ENCODE peak calls at places on chromosomes 11 and 22, in seven cellular contexts. M, Z, V, O, R, X and U are unnamed samples.

GRCh38 chr11:126567419-126567818 is 211.9 kb downstream of the ST3GAL4 start:
- DNase-seq in Z (no peak), R (no peak), M (no peak), O (no peak), X (no peak), V (no peak), U (no peak)

GRCh38 chr11:86728562-86728961 is 56.1 kb upstream of the ME3 start:
- DNase-seq in O (no peak), M (no peak), V (no peak), Z (no peak), R (no peak), X (no peak), U (no peak)

GRCh38 chr11:9130297-9130696 is 38.9 kb upstream of the SCUBE2 start:
- DNase-seq in V (no peak), R (no peak), Z (no peak), M (no peak), X (no peak), O (no peak), U (no peak)

GRCh38 chr11:36447947-36448346 is 62.1 kb downstream of the TRAF6 start:
- DNase-seq in O (peak), V (no peak), Z (no peak), X (no peak), R (no peak), M (no peak), U (no peak)

GRCh38 chr22:24875862-24876506 is 70.0 kb downstream of the SGSM1 start:
- DNase-seq in R (no peak), Z (no peak), O (no peak), X (no peak), M (peak), V (no peak), U (no peak)

GRCh38 chr11:46761807-46762206 is 42.8 kb downstream of the F2 start:
- DNase-seq in M (no peak), R (no peak), V (no peak), Z (no peak), X (no peak), O (no peak), U (no peak)

GRCh38 chr11:14248577-14248976 is 110.4 kb downstream of the RRAS2 start:
- DNase-seq in R (no peak), M (no peak), V (no peak), O (peak), Z (no peak), X (no peak), U (no peak)

GRCh38 chr11:113991170-113991569 is 16.3 kb downstream of the HTR3A start:
- DNase-seq in X (no peak), M (peak), O (no peak), Z (no peak), V (no peak), R (peak), U (no peak)

GRCh38 chr11:61061081-61061826 is 41.0 kb upstream of the CD5 start:
- DNase-seq in Z (peak), V (no peak), X (no peak), R (no peak), M (peak), O (no peak), U (peak)

GRCh38 chr11:57639321-57640067 is 10.2 kb downstream of the YPEL4 start:
- DNase-seq in O (no peak), M (peak), V (no peak), Z (no peak), X (no peak), R (peak), U (no peak)

GRCh38 chr11:19673924-19674390 is 38.7 kb upstream of the NAV2 start:
- DNase-seq in Z (no peak), R (peak), M (no peak), O (peak), X (no peak), V (peak), U (no peak)

GRCh38 chr11:11411401-11411985 is 58.4 kb upstream of the CSNK2A3 start:
- DNase-seq in V (no peak), O (no peak), Z (no peak), X (no peak), M (no peak), R (no peak), U (no peak)

GRCh38 chr22:44697423-44698179 is 4.4 kb upstream of the PRR5 start:
- DNase-seq in O (no peak), M (peak), X (peak), V (peak), R (peak), Z (peak), U (peak)

GRCh38 chr22:27317961-27318360 is 483.6 kb downstream of the MN1 start:
- DNase-seq in M (peak), R (no peak), O (no peak), X (no peak), Z (no peak), V (no peak), U (no peak)

GRCh38 chr11:72091292-72091691 is 10.6 kb downstream of the LRRC51 start:
- DNase-seq in X (peak), M (peak), Z (peak), V (peak), O (peak), R (peak), U (peak)

GRCh38 chr22:20290045-20290392 is 21.9 kb upstream of the RTN4R start:
- DNase-seq in M (no peak), V (no peak), R (no peak), Z (no peak), O (no peak), X (no peak), U (no peak)

GRCh38 chr11:60777572-60777971 is 7.6 kb upstream of the MS4A10 start:
- DNase-seq in V (no peak), Z (no peak), R (no peak), X (no peak), M (peak), O (no peak), U (no peak)

GRCh38 chr22:44520695-44521094 is 22.7 kb upstream of the RTL6 start:
- DNase-seq in O (no peak), R (no peak), Z (no peak), V (no peak), X (no peak), M (peak), U (no peak)

GRCh38 chr11:114416441-114416928 is 16.0 kb downstream of the RBM7 start:
- DNase-seq in V (no peak), O (no peak), R (no peak), Z (no peak), M (peak), X (no peak), U (no peak)

GRCh38 chr11:1060410-1060809 is 14.3 kb upstream of the MUC2 start:
- DNase-seq in V (peak), R (no peak), X (no peak), Z (no peak), O (no peak), M (no peak), U (no peak)

GRCh38 chr11:119730789-119731386 is 1.9 kb upstream of the NECTIN1 start:
- DNase-seq in R (no peak), Z (no peak), O (no peak), V (no peak), M (no peak), X (no peak), U (no peak)

GRCh38 chr11:115129771-115130306 is 374.4 kb downstream of the CADM1 start:
- DNase-seq in Z (no peak), V (no peak), M (no peak), R (no peak), X (no peak), O (no peak), U (no peak)

GRCh38 chr11:80331694-80332093 is 890.9 kb upstream of the TENM4 start:
- DNase-seq in R (no peak), X (no peak), Z (no peak), V (no peak), M (no peak), O (no peak), U (no peak)

GRCh38 chr11:75313457-75314272 is 37.8 kb downstream of the ARRB1 start:
- DNase-seq in R (peak), Z (no peak), V (no peak), O (no peak), M (peak), X (no peak), U (no peak)